ENCODE peak calls at places on chromosomes 3 and 15, in seven cellular contexts. W is endothelial cell of umbilical vein, E is hepatocyte, Q is GM12878, V is GM23248, L is HepG2, N is fibroblast of lung. U is an unnamed sample. For H3K4me1, the result is how much of the 10 kb centered on the place peaks cover.

GRCh38 chr15:25339431-25339830 is 99.4 kb downstream of the UBE3A start:
- DNase-seq in W (no peak), V (no peak), Q (no peak), E (no peak), L (no peak), N (no peak), U (no peak)

GRCh38 chr15:89051875-89052274 is 36.4 kb upstream of the ABHD2 start:
- DNase-seq in E (no peak), W (no peak), L (peak), N (peak), Q (no peak), V (peak), U (peak)

GRCh38 chr3:179452166-179452544 is 885 bp upstream of the GNB4 start:
- DNase-seq in E (peak), N (peak), W (peak), V (peak), L (no peak), Q (no peak), U (peak)

GRCh38 chr15:100057281-100057680 is 284.5 kb downstream of the ADAMTS17 start:
- DNase-seq in N (no peak), Q (no peak), E (no peak), V (no peak), L (no peak), W (no peak), U (no peak)

GRCh38 chr3:70744536-70744935 is 432.1 kb upstream of the MDFIC2 start:
- DNase-seq in V (no peak), Q (no peak), W (peak), L (no peak), N (no peak), E (no peak), U (no peak)

GRCh38 chr15:57321973-57322601 is 54.2 kb upstream of the CGNL1 start:
- DNase-seq in V (no peak), W (peak), L (no peak), Q (no peak), E (no peak), N (no peak), U (no peak)

GRCh38 chr3:85304360-85304964 is 345.7 kb downstream of the CADM2 start:
- DNase-seq in W (no peak), E (peak), L (peak), N (peak), Q (no peak), V (peak), U (no peak)

GRCh38 chr15:89647191-89647851 is 7.9 kb downstream of the KIF7 start:
- DNase-seq in N (peak), E (peak), L (peak), W (peak), Q (no peak), V (peak), U (peak)

GRCh38 chr3:190514163-190515153 is 573 bp downstream of the IL1RAP start:
- DNase-seq in E (peak), L (peak), N (peak), V (peak), W (peak), Q (no peak), U (peak)

GRCh38 chr3:31412832-31413231 is 119.9 kb upstream of the STT3B start:
- DNase-seq in L (no peak), W (no peak), N (no peak), Q (no peak), E (no peak), V (peak), U (no peak)

GRCh38 chr15:67788986-67789385 is 36.3 kb upstream of the SKOR1 start:
- DNase-seq in L (no peak), V (no peak), E (no peak), N (no peak), Q (no peak), W (no peak), U (no peak)

GRCh38 chr3:38648659-38649499 is 608 bp downstream of the SCN5A start:
- DNase-seq in L (no peak), Q (no peak), N (no peak), W (peak), V (no peak), E (no peak), U (no peak)

GRCh38 chr3:194206375-194206774 is 70.4 kb downstream of the HES1 start:
- DNase-seq in E (no peak), V (peak), L (no peak), W (peak), Q (no peak), N (peak), U (no peak)

GRCh38 chr3:125608419-125608818 is 13.1 kb upstream of the OSBPL11 start:
- DNase-seq in E (no peak), Q (no peak), V (no peak), L (no peak), N (no peak), W (no peak), U (no peak)

GRCh38 chr15:59953392-59953883 is 50.7 kb upstream of the FOXB1 start:
- DNase-seq in E (peak), Q (no peak), V (no peak), N (no peak), W (no peak), L (no peak), U (no peak)

GRCh38 chr3:111194048-111194447 is 122.4 kb downstream of the NECTIN3 start:
- DNase-seq in Q (no peak), L (no peak), W (no peak), N (no peak), V (no peak), E (no peak), U (no peak)

GRCh38 chr3:23041918-23042696 is 161.0 kb upstream of the UBE2E2 start:
- DNase-seq in N (no peak), L (no peak), V (peak), E (no peak), W (no peak), Q (no peak), U (no peak)

GRCh38 chr3:128095222-128095703 is 28.3 kb downstream of the RUVBL1 start:
- DNase-seq in N (peak), W (peak), L (peak), Q (no peak), V (peak), E (peak), U (peak)

GRCh38 chr3:133896002-133896761 is 500 bp upstream of the RAB6B start:
- DNase-seq in Q (no peak), E (peak), L (no peak), W (no peak), N (peak), V (peak), U (no peak)

GRCh38 chr3:55204417-55204816 is 276.6 kb upstream of the LRTM1 start:
- DNase-seq in L (no peak), W (no peak), N (peak), Q (no peak), V (no peak), E (no peak), U (no peak)

GRCh38 chr3:138118863-138119766 is 3.7 kb upstream of the DZIP1L start:
- DNase-seq in N (peak), V (peak), L (peak), W (peak), E (peak), Q (peak), U (peak)

GRCh38 chr3:189513281-189514151 is 117.7 kb upstream of the TP63 start:
- DNase-seq in Q (no peak), W (no peak), N (no peak), E (peak), V (no peak), L (no peak), U (no peak)

GRCh38 chr15:49988766-49989165 is 130.3 kb downstream of the ATP8B4 start:
- DNase-seq in N (no peak), L (no peak), V (no peak), E (no peak), W (no peak), Q (no peak), U (no peak)

GRCh38 chr15:36878745-36879262 is 221.5 kb downstream of the MEIS2 start:
- DNase-seq in Q (no peak), W (no peak), L (no peak), N (no peak), E (no peak), V (no peak), U (no peak)

GRCh38 chr15:48855501-48856440 is 22.2 kb upstream of the EID1 start:
- DNase-seq in N (peak), V (peak), W (peak), Q (no peak), E (peak), L (peak), U (peak)

GRCh38 chr3:143628971-143629370 is 219.3 kb downstream of the SLC9A9 start:
- DNase-seq in L (no peak), V (no peak), N (peak), E (no peak), Q (no peak), W (no peak), U (no peak)

GRCh38 chr3:27659279-27660021 is 62.7 kb downstream of the EOMES start:
- DNase-seq in W (peak), E (peak), Q (no peak), V (peak), N (peak), L (peak), U (peak)

GRCh38 chr3:130905551-130905950 is 11.7 kb downstream of the ATP2C1 start:
- DNase-seq in N (peak), W (peak), E (peak), L (no peak), Q (no peak), V (peak), U (peak)

GRCh38 chr15:23095796-23096195 is 40.8 kb downstream of the GOLGA6L1 start:
- DNase-seq in L (no peak), W (no peak), V (no peak), Q (no peak), N (no peak), E (no peak), U (no peak)

GRCh38 chr3:158395421-158395820 is 175.6 kb upstream of the MLF1 start:
- DNase-seq in L (no peak), E (no peak), Q (no peak), V (no peak), N (no peak), W (no peak), U (no peak)

GRCh38 chr3:113136071-113136470 is 75.3 kb upstream of the BOC start:
- DNase-seq in Q (no peak), V (peak), N (peak), L (no peak), W (peak), E (peak), U (peak)

GRCh38 chr3:126895178-126896066 is 87.5 kb upstream of the PLXNA1 start:
- DNase-seq in L (no peak), V (peak), Q (no peak), N (peak), W (no peak), E (no peak), U (no peak)

GRCh38 chr3:108239082-108239481 is 16.9 kb upstream of the IFT57 start:
- DNase-seq in W (no peak), V (no peak), N (no peak), E (no peak), Q (no peak), L (no peak), U (no peak)
- TF ChIP-seq EZH2 in W (no peak), V (no peak), N (no peak), E (no peak), Q (no peak), L (no peak), U (no peak)

GRCh38 chr3:8776406-8776805 is 7.0 kb upstream of the OXTR start:
- DNase-seq in L (peak), V (peak), N (no peak), Q (no peak), W (no peak), E (no peak), U (no peak)
- H3K4me1 ChIP-seq in L (under half), V (under half), N (under half), Q (under half), W (under half), E (under half), U (under half)

GRCh38 chr3:58776231-58776630 is 109.7 kb upstream of the FAM3D start:
- DNase-seq in V (no peak), W (no peak), Q (no peak), L (no peak), E (no peak), N (no peak), U (no peak)
- TF ChIP-seq EZH2 in V (no peak), W (no peak), Q (no peak), L (no peak), E (no peak), N (no peak), U (no peak)

DNA sequence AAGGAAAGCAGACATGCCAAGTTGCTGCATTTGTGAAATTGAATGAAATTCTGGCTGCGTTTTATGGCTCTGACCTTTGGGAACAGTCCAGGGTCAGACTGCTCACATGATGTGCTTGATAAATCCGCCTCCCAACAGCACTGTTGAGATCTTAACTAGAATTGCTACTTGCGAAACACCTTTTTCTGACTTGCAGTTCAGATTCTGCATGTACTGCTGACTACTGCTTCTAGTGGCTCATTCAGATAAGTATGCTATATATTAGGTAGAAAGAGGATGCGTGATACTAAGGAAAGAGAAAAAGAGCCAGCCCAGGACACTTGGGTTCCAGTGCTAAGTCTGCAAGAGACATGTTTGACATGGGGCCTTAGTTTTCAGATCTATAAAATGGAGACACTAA is 129.4 kb downstream of the LPP start:
- DNase-seq in Q (no peak), E (peak), V (peak), W (no peak), N (peak), L (peak), U (no peak)
- H3K4me1 ChIP-seq in Q (under half), E (under half), V (under half), W (under half), N (under half), L (half or more), U (under half)

GRCh38 chr3:62370112-62371031 is 3.0 kb downstream of the FEZF2 start:
- DNase-seq in Q (no peak), V (no peak), E (no peak), L (no peak), W (no peak), N (no peak), U (no peak)
- TF ChIP-seq EZH2 in Q (no peak), V (peak), E (peak), L (peak), W (peak), N (peak), U (peak)

GRCh38 chr15:61527836-61528589 is 298.9 kb upstream of the RORA start:
- DNase-seq in N (no peak), W (peak), L (no peak), Q (peak), E (no peak), V (no peak), U (no peak)

GRCh38 chr15:61528590-61528929 is 299.5 kb upstream of the RORA start:
- DNase-seq in L (no peak), E (no peak), Q (no peak), V (no peak), N (no peak), W (peak), U (no peak)

GRCh38 chr15:61522375-61522774 is 293.3 kb upstream of the RORA start:
- DNase-seq in W (no peak), V (no peak), Q (no peak), N (no peak), L (no peak), E (no peak), U (no peak)

GRCh38 chr15:61521961-61522360 is 292.9 kb upstream of the RORA start:
- DNase-seq in L (no peak), V (peak), W (no peak), E (no peak), N (no peak), Q (no peak), U (no peak)

DNA sequence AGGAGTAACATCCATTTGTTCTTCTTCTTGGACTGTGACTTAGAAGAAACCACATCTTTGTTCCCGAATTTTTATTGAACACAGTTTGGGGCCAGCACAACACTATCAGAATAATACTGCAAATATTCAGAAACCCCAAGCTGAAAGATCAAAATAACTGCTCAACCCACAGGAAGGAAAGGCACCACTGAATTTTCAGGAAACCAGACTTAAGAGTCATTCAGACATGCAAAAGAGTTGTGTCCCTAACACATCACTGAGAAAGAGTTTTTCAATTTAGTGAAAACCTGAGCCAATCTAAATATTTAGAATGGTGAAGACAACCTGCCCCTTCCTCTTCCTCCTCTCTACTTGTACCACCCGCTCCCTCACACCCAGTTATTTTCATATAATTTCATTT is 295.0 kb upstream of the RORA start:
- DNase-seq in L (no peak), N (no peak), V (no peak), E (no peak), Q (no peak), W (peak), U (no peak)
- H3K4me1 ChIP-seq in L (under half), N (under half), V (under half), E (under half), Q (under half), W (under half), U (under half)

DNA sequence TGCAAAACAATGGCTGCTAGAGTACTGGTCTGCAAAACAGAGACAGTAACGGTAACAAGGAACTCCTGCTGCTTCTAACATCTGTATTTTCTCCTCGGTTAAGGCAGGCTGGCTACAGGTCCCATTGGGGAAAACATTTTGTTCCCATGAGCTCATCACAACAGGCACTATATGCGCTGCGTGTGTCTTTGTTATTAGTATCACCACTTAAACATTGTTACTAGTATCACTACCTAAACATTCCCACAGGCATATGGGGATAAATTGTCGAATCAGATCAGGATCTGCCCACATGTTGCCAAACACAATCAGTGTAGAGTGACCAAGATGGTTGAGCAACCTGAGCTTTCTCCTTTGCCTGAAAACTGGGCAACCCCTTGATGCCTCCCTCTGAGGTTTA is 77.2 kb downstream of the TOP2B start:
- DNase-seq in E (no peak), L (no peak), N (peak), V (no peak), Q (no peak), W (no peak), U (no peak)
- TF ChIP-seq EZH2 in E (no peak), L (no peak), N (no peak), V (no peak), Q (no peak), W (no peak), U (no peak)

DNA sequence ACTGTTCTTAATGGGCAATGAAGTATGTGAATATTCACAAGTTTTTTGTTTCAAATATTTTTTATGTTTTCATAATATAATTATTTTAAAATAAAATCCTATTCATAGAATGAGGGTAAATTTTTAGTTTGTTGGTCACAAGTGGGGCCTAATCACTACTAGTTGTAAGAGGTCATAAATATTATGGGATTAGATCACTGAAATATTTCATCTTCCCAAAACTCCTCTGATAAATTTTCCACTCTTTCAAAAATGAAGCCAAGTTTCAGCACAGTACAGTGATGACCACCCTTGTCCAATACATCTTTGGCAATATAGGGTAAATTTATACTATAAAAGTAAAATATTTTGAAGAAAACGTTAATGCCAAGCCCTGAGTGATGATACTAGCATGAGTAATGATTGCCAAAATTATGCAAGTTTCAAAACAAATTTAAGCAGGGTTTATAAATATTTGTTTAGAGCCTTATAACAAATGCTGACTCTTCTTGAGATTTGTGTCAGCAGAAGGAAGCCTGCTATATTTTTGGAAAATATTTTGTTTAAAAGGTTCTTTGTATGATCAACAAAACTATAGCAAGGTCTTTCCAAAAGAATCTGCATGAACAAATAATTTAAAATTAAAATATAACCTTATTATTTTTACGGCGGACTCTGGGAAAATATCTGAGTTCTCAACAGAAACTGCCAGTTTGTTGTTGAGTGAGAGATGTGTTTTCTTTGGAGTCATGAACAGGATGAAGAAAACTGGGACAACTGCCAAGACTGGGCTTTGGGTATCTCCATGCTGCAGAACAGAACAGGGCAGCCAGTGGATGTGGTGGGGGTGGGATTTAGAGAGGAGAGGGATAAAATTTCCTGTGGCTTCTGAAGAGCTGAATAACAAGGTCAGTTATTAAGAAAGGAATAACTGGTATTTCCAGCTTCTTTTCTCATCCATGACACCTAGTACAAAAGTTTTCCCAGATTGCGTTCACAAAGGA is 17.9 kb upstream of the TM4SF1 start:
- DNase-seq in N (peak), Q (no peak), L (peak), E (peak), V (peak), W (peak), U (peak)
- H3K4me1 ChIP-seq in N (under half), Q (under half), L (half or more), E (under half), V (under half), W (under half), U (under half)